ENCODE peak calls at places on chromosomes 4 and X, in eight cellular contexts. A is activated CD8-positive, alpha-beta memory T cell treated with anti-CD3 and anti-CD28 coated beads, Interleukin-2, amount 50 U/mL, for 4 hours; R is lower leg skin; V is astrocyte of the cerebellum; F is NCI-H187; M is GM23338; B is B cell; G is brain microvascular endothelial cell. X is an unnamed sample.

GRCh38 chr4:87049508-87049907 is 114.7 kb downstream of the AFF1 start:
- DNase-seq in A (no peak), R (no peak), V (no peak), F (no peak), M (no peak), B (no peak), G (no peak), X (no peak)

GRCh38 chr4:27861381-27861787 is 1000.7 kb downstream of the STIM2 start:
- DNase-seq in A (no peak), R (no peak), V (no peak), F (no peak), M (peak), B (no peak), G (peak), X (no peak)

GRCh38 chr4:7398788-7399432 is 35.8 kb downstream of the PSAPL1 start:
- DNase-seq in A (no peak), R (no peak), V (no peak), F (no peak), M (no peak), B (no peak), G (no peak), X (no peak)

GRCh38 chrX:119981286-119982070 is 37.9 kb upstream of the NKAP start:
- DNase-seq in A (no peak), R (no peak), V (peak), F (no peak), M (peak), B (no peak), G (peak), X (peak)

GRCh38 chr4:163556650-163557391 is 62.3 kb downstream of the TMA16 start:
- DNase-seq in A (no peak), R (no peak), V (no peak), F (no peak), M (no peak), B (no peak), G (no peak), X (no peak)

GRCh38 chr4:62548108-62548524 is 1348.0 kb downstream of the ADGRL3 start:
- DNase-seq in A (no peak), R (no peak), V (no peak), F (no peak), M (peak), B (no peak), G (no peak), X (no peak)

GRCh38 chrX:69616520-69617203 is 749 bp downstream of the EDA start:
- DNase-seq in A (peak), R (peak), V (no peak), F (no peak), M (peak), B (peak), G (no peak), X (peak)

GRCh38 chr4:106985830-106986229 is 50.3 kb downstream of the DKK2 start:
- DNase-seq in A (no peak), R (no peak), V (peak), F (no peak), M (no peak), B (no peak), G (no peak), X (no peak)

GRCh38 chrX:69133561-69134542 is 31.4 kb downstream of the PJA1 start:
- DNase-seq in A (no peak), R (no peak), V (peak), F (no peak), M (peak), B (no peak), G (peak), X (no peak)

GRCh38 chr4:106048250-106048931 is 153.1 kb downstream of the NPNT start:
- DNase-seq in A (no peak), R (no peak), V (no peak), F (no peak), M (no peak), B (no peak), G (no peak), X (no peak)

GRCh38 chrX:10486373-10486772 is 134.0 kb downstream of the MID1 start:
- DNase-seq in A (no peak), R (no peak), V (no peak), F (no peak), M (no peak), B (no peak), G (peak), X (no peak)

GRCh38 chrX:30643313-30643821 is 9.9 kb upstream of the GK start:
- DNase-seq in A (no peak), R (no peak), V (no peak), F (no peak), M (no peak), B (no peak), G (no peak), X (no peak)

GRCh38 chr4:36064147-36064546 is 180.2 kb downstream of the ARAP2 start:
- DNase-seq in A (no peak), R (no peak), V (no peak), F (no peak), M (no peak), B (no peak), G (no peak), X (no peak)

GRCh38 chr4:19386786-19387185 is 864.9 kb upstream of the SLIT2 start:
- DNase-seq in A (no peak), R (no peak), V (no peak), F (no peak), M (no peak), B (no peak), G (no peak), X (no peak)

GRCh38 chr4:31235961-31236360 is 515.8 kb downstream of the PCDH7 start:
- DNase-seq in A (no peak), R (no peak), V (no peak), F (no peak), M (no peak), B (no peak), G (no peak), X (no peak)

GRCh38 chr4:20337261-20337664 is 85.6 kb downstream of the SLIT2 start:
- DNase-seq in A (no peak), R (no peak), V (peak), F (no peak), M (no peak), B (no peak), G (peak), X (no peak)

GRCh38 chrX:15384304-15384703 is at the start of gene VEGFD:
- DNase-seq in A (no peak), R (no peak), V (no peak), F (no peak), M (peak), B (no peak), G (peak), X (no peak)

GRCh38 chr4:142883433-142883832 is 37.3 kb upstream of the INPP4B start:
- DNase-seq in A (no peak), R (no peak), V (no peak), F (no peak), M (peak), B (no peak), G (no peak), X (no peak)

GRCh38 chr4:165506780-165507305 is 128.0 kb downstream of the CPE start:
- DNase-seq in A (no peak), R (no peak), V (no peak), F (no peak), M (no peak), B (no peak), G (no peak), X (no peak)

GRCh38 chrX:49193542-49193964 is 6.4 kb downstream of the SYP start:
- DNase-seq in A (no peak), R (no peak), V (no peak), F (no peak), M (no peak), B (no peak), G (no peak), X (no peak)

GRCh38 chr4:28565434-28565833 is 1704.8 kb downstream of the STIM2 start:
- DNase-seq in A (no peak), R (no peak), V (no peak), F (no peak), M (no peak), B (no peak), G (no peak), X (no peak)

GRCh38 chrX:106619797-106620196 is 8.0 kb downstream of the RADX start:
- DNase-seq in A (no peak), R (no peak), V (no peak), F (no peak), M (peak), B (no peak), G (no peak), X (no peak)

GRCh38 chr4:64230709-64231310 is 178.4 kb downstream of the TECRL start:
- DNase-seq in A (no peak), R (no peak), V (no peak), F (no peak), M (peak), B (no peak), G (no peak), X (no peak)

GRCh38 chr4:88441696-88442095 is 15.2 kb upstream of the HERC5 start:
- DNase-seq in A (no peak), R (no peak), V (no peak), F (no peak), M (no peak), B (no peak), G (no peak), X (no peak)

GRCh38 chrX:44344194-44344593 is 722 bp upstream of the EFHC2 start:
- DNase-seq in A (peak), R (no peak), V (no peak), F (no peak), M (peak), B (peak), G (no peak), X (peak)

GRCh38 chrX:20347486-20347885 is 80.8 kb upstream of the RPS6KA3 start:
- DNase-seq in A (no peak), R (no peak), V (no peak), F (no peak), M (no peak), B (no peak), G (peak), X (no peak)

GRCh38 chr4:139651282-139652194 is 14.1 kb upstream of the MGST2 start:
- DNase-seq in A (peak), R (peak), V (peak), F (peak), M (peak), B (peak), G (peak), X (peak)

GRCh38 chr4:10333942-10334341 is 123.3 kb downstream of the ZNF518B start:
- DNase-seq in A (no peak), R (no peak), V (no peak), F (no peak), M (peak), B (no peak), G (no peak), X (no peak)

X was measured in activated naive CD4-positive, alpha-beta T cell treated with anti-CD3 and anti-CD28 coated beads, Interleukin-2, amount 50 U/mL, for 72 hours.